ENCODE peak calls at places on chromosomes 16 and 17, in five cellular contexts. One of them, this sample, is unnamed.

GRCh38 chr17:66900126-66901010 is 64.1 kb upstream of the CACNG4 start:
- DNase-seq in thoracic aorta: no peak
- DNase-seq in mammary epithelial cell: no peak
- DNase-seq in CD8-positive, alpha-beta memory T cell: no peak
- DNase-seq in upper lobe of right lung: peak
- DNase-seq in this sample: no peak

GRCh38 chr16:81201267-81201666 is 37.2 kb upstream of the BCO1 start:
- DNase-seq in upper lobe of right lung: no peak
- DNase-seq in thoracic aorta: no peak
- DNase-seq in CD8-positive, alpha-beta memory T cell: no peak
- DNase-seq in mammary epithelial cell: no peak
- DNase-seq in this sample: no peak

GRCh38 chr17:12046786-12047185 is 26.1 kb downstream of the MAP2K4 start:
- DNase-seq in mammary epithelial cell: no peak
- DNase-seq in upper lobe of right lung: no peak
- DNase-seq in thoracic aorta: no peak
- DNase-seq in CD8-positive, alpha-beta memory T cell: no peak
- DNase-seq in this sample: no peak

GRCh38 chr16:1003551-1004347 is 22.2 kb downstream of the SOX8 start:
- DNase-seq in thoracic aorta: no peak
- DNase-seq in upper lobe of right lung: no peak
- DNase-seq in CD8-positive, alpha-beta memory T cell: no peak
- DNase-seq in mammary epithelial cell: no peak
- DNase-seq in this sample: no peak

GRCh38 chr17:60598001-60598736 is 1.8 kb upstream of the PPM1D start:
- DNase-seq in upper lobe of right lung: no peak
- DNase-seq in mammary epithelial cell: no peak
- DNase-seq in CD8-positive, alpha-beta memory T cell: no peak
- DNase-seq in thoracic aorta: no peak
- DNase-seq in this sample: no peak

GRCh38 chr17:1050996-1051925 is 54.3 kb downstream of the TIMM22 start:
- DNase-seq in upper lobe of right lung: no peak
- DNase-seq in CD8-positive, alpha-beta memory T cell: no peak
- DNase-seq in thoracic aorta: no peak
- DNase-seq in mammary epithelial cell: no peak
- DNase-seq in this sample: peak

GRCh38 chr16:27792486-27793275 is 242.7 kb downstream of the KATNIP start:
- DNase-seq in mammary epithelial cell: no peak
- DNase-seq in CD8-positive, alpha-beta memory T cell: no peak
- DNase-seq in thoracic aorta: no peak
- DNase-seq in upper lobe of right lung: no peak
- DNase-seq in this sample: no peak

GRCh38 chr17:77208217-77208808 is 67.5 kb downstream of the SEC14L1 start:
- DNase-seq in mammary epithelial cell: no peak
- DNase-seq in upper lobe of right lung: no peak
- DNase-seq in CD8-positive, alpha-beta memory T cell: no peak
- DNase-seq in thoracic aorta: no peak
- DNase-seq in this sample: no peak

GRCh38 chr16:48535369-48535787 is 74.6 kb downstream of the N4BP1 start:
- DNase-seq in thoracic aorta: no peak
- DNase-seq in upper lobe of right lung: no peak
- DNase-seq in mammary epithelial cell: no peak
- DNase-seq in CD8-positive, alpha-beta memory T cell: no peak
- DNase-seq in this sample: no peak

GRCh38 chr16:83602797-83603735 is 204.7 kb upstream of the HSBP1 start:
- DNase-seq in upper lobe of right lung: no peak
- DNase-seq in thoracic aorta: no peak
- DNase-seq in CD8-positive, alpha-beta memory T cell: no peak
- DNase-seq in mammary epithelial cell: no peak
- DNase-seq in this sample: no peak
- H3K4me3 ChIP-seq in upper lobe of right lung: no peak
- H3K4me3 ChIP-seq in thoracic aorta: no peak
- H3K4me3 ChIP-seq in CD8-positive, alpha-beta memory T cell: no peak
- H3K4me3 ChIP-seq in mammary epithelial cell: no peak
- H3K4me3 ChIP-seq in this sample: no peak

DNA sequence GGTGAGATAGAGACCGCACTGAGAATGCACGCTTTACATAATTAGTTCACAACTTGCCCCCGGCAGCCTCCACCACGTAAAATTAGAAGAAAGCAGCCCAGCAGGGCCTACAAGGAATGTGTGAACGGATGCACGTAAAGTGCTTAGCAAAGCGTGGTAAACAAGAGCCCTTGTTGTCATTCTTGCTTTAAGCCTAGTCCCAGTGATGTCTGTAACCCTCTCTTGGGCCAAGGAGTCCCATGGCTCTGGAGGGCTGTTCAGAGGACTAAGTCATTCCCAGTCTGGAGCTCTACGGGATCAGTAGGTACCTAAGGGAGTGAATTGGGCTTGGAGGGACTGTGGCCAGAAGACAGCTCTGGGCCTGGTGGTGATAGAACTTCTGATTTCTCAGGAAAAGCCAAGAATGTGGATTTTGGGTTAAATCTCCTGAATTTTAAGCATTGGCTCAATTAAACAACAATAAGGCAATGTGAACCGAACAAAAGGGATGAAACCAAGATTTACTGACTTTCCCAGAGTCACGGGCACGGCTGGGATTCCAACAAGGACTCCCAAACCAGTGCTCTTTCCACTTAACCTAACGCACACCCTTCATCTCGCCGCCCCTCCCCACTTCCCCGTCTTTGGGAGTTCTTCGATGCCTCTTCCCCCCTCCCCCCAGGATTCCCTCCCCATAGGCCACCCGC is 775 bp upstream of the CHP2 start:
- DNase-seq in upper lobe of right lung: no peak
- DNase-seq in mammary epithelial cell: no peak
- DNase-seq in CD8-positive, alpha-beta memory T cell: no peak
- DNase-seq in thoracic aorta: no peak
- DNase-seq in this sample: no peak
- H3K4me3 ChIP-seq in upper lobe of right lung: no peak
- H3K4me3 ChIP-seq in mammary epithelial cell: peak
- H3K4me3 ChIP-seq in CD8-positive, alpha-beta memory T cell: no peak
- H3K4me3 ChIP-seq in thoracic aorta: peak
- H3K4me3 ChIP-seq in this sample: no peak

DNA sequence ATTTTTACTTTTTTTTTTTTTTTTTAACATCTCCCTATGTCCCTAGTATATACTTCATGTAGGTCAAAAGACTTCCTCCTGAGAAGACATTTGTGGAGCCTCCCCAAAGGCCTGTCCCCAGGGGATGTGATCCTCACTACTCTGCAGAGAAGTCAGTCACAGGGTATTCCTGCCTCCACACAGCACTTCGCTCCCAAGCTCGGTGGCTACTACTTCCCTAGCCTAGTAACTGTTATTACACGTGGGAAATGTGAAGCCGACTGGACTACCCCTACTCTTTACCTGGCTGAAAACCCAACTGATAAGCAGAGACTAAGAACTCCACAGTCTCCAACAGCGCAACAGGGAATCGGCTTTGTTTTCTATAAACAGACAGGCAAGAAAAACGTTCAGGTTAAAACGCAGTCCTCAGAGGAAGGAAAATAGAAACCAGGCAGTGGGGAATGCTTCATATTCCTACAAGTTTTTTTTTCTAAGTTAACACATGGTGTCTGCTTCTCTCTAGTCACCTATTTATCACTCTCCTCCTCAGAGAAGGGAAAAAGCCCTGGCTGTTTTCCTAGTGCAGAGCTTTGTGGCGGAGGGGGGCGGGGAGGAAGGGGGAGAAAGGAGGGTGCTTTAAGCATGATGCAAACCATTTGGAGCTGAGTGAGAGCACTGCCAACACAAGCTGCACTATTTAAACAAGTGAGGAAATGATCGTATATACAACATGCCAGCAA is 117.0 kb downstream of the HIC1 start:
- DNase-seq in CD8-positive, alpha-beta memory T cell: no peak
- DNase-seq in upper lobe of right lung: peak
- DNase-seq in mammary epithelial cell: peak
- DNase-seq in thoracic aorta: peak
- DNase-seq in this sample: no peak
- H3K4me3 ChIP-seq in CD8-positive, alpha-beta memory T cell: no peak
- H3K4me3 ChIP-seq in upper lobe of right lung: no peak
- H3K4me3 ChIP-seq in mammary epithelial cell: no peak
- H3K4me3 ChIP-seq in thoracic aorta: peak
- H3K4me3 ChIP-seq in this sample: no peak

GRCh38 chr17:35142467-35142796 is 329 bp upstream of the NLE1 start:
- DNase-seq in CD8-positive, alpha-beta memory T cell: no peak
- DNase-seq in thoracic aorta: no peak
- DNase-seq in mammary epithelial cell: no peak
- DNase-seq in upper lobe of right lung: no peak
- DNase-seq in this sample: no peak
- H3K4me3 ChIP-seq in CD8-positive, alpha-beta memory T cell: no peak
- H3K4me3 ChIP-seq in thoracic aorta: peak
- H3K4me3 ChIP-seq in mammary epithelial cell: peak
- H3K4me3 ChIP-seq in upper lobe of right lung: peak
- H3K4me3 ChIP-seq in this sample: peak

DNA sequence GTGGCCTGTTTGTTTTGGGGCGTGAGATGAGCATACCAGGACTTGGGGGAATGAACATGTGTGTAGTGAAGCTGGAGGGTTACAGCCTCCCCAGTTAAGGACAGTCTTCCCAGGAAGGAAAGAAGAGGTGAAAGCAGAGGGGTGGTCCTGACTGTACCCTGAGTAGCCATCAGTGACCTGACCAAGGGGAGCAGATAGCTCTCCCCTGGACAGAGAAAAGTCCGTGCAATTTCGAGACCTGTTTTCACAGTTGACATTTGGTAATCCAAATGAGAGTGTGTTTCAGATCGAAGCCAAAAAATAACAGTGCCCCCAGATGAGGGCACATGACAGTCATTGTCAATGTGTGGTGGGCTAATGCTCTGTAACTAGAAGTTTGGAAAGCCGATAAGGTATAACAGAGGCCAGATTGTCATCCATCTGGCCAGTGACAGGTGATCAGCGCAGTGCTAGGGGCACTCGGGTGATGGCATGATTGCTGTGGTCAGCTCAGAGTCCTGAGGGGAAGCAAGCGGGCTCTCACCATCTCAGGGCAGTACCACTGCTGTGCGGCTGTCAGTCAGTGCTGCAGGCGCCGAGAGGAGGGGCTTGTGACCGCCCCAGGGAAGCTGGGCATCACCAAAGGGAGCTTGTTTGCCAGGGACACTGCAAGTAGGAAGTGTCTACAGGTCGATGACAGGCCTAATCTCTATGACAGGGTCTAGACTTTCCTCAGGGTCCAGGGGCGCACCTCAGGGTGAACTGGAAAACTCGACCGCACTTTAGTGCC is 1.1 kb upstream of the NME2 start:
- DNase-seq in CD8-positive, alpha-beta memory T cell: no peak
- DNase-seq in thoracic aorta: no peak
- DNase-seq in upper lobe of right lung: no peak
- DNase-seq in mammary epithelial cell: no peak
- DNase-seq in this sample: no peak
- H3K4me3 ChIP-seq in CD8-positive, alpha-beta memory T cell: peak
- H3K4me3 ChIP-seq in thoracic aorta: peak
- H3K4me3 ChIP-seq in upper lobe of right lung: peak
- H3K4me3 ChIP-seq in mammary epithelial cell: peak
- H3K4me3 ChIP-seq in this sample: no peak

GRCh38 chr16:90007015-90007414 is 12.2 kb downstream of the DBNDD1 start:
- DNase-seq in thoracic aorta: no peak
- DNase-seq in upper lobe of right lung: no peak
- DNase-seq in CD8-positive, alpha-beta memory T cell: no peak
- DNase-seq in mammary epithelial cell: no peak
- DNase-seq in this sample: no peak
- H3K4me3 ChIP-seq in thoracic aorta: no peak
- H3K4me3 ChIP-seq in upper lobe of right lung: no peak
- H3K4me3 ChIP-seq in CD8-positive, alpha-beta memory T cell: no peak
- H3K4me3 ChIP-seq in mammary epithelial cell: no peak
- H3K4me3 ChIP-seq in this sample: no peak

GRCh38 chr17:48995871-48996695 is 1.1 kb upstream of the IGF2BP1 start:
- DNase-seq in thoracic aorta: no peak
- DNase-seq in mammary epithelial cell: no peak
- DNase-seq in upper lobe of right lung: no peak
- DNase-seq in CD8-positive, alpha-beta memory T cell: no peak
- DNase-seq in this sample: peak

GRCh38 chr17:48996696-48997102 is 486 bp upstream of the IGF2BP1 start:
- DNase-seq in upper lobe of right lung: no peak
- DNase-seq in CD8-positive, alpha-beta memory T cell: no peak
- DNase-seq in thoracic aorta: no peak
- DNase-seq in mammary epithelial cell: no peak
- DNase-seq in this sample: no peak

GRCh38 chr17:48993305-48993704 is 3.9 kb upstream of the IGF2BP1 start:
- DNase-seq in mammary epithelial cell: no peak
- DNase-seq in thoracic aorta: no peak
- DNase-seq in upper lobe of right lung: no peak
- DNase-seq in CD8-positive, alpha-beta memory T cell: no peak
- DNase-seq in this sample: no peak

GRCh38 chr17:48995332-48995870 is 1.8 kb upstream of the IGF2BP1 start:
- DNase-seq in thoracic aorta: no peak
- DNase-seq in upper lobe of right lung: no peak
- DNase-seq in CD8-positive, alpha-beta memory T cell: no peak
- DNase-seq in mammary epithelial cell: no peak
- DNase-seq in this sample: no peak

GRCh38 chr17:48994548-48995331 is 2.4 kb upstream of the IGF2BP1 start:
- DNase-seq in CD8-positive, alpha-beta memory T cell: no peak
- DNase-seq in upper lobe of right lung: no peak
- DNase-seq in mammary epithelial cell: no peak
- DNase-seq in thoracic aorta: no peak
- DNase-seq in this sample: no peak
- H3K4me3 ChIP-seq in CD8-positive, alpha-beta memory T cell: no peak
- H3K4me3 ChIP-seq in upper lobe of right lung: no peak
- H3K4me3 ChIP-seq in mammary epithelial cell: no peak
- H3K4me3 ChIP-seq in thoracic aorta: no peak
- H3K4me3 ChIP-seq in this sample: peak

GRCh38 chr17:57726838-57727237 is 18.3 kb downstream of the CCDC182 start:
- DNase-seq in mammary epithelial cell: no peak
- DNase-seq in thoracic aorta: no peak
- DNase-seq in CD8-positive, alpha-beta memory T cell: no peak
- DNase-seq in upper lobe of right lung: no peak
- DNase-seq in this sample: no peak

GRCh38 chr17:57733085-57733484 is 12.0 kb downstream of the CCDC182 start:
- DNase-seq in upper lobe of right lung: no peak
- DNase-seq in mammary epithelial cell: no peak
- DNase-seq in thoracic aorta: no peak
- DNase-seq in CD8-positive, alpha-beta memory T cell: no peak
- DNase-seq in this sample: no peak

GRCh38 chr17:57732062-57732461 is 13.0 kb downstream of the CCDC182 start:
- DNase-seq in mammary epithelial cell: no peak
- DNase-seq in CD8-positive, alpha-beta memory T cell: no peak
- DNase-seq in upper lobe of right lung: no peak
- DNase-seq in thoracic aorta: no peak
- DNase-seq in this sample: no peak

GRCh38 chr17:57727776-57728175 is 17.3 kb downstream of the CCDC182 start:
- DNase-seq in CD8-positive, alpha-beta memory T cell: no peak
- DNase-seq in upper lobe of right lung: no peak
- DNase-seq in mammary epithelial cell: no peak
- DNase-seq in thoracic aorta: no peak
- DNase-seq in this sample: no peak

GRCh38 chr17:57730026-57730701 is 14.9 kb downstream of the CCDC182 start:
- DNase-seq in CD8-positive, alpha-beta memory T cell: no peak
- DNase-seq in thoracic aorta: no peak
- DNase-seq in upper lobe of right lung: no peak
- DNase-seq in mammary epithelial cell: no peak
- DNase-seq in this sample: no peak
- H3K4me3 ChIP-seq in CD8-positive, alpha-beta memory T cell: no peak
- H3K4me3 ChIP-seq in thoracic aorta: no peak
- H3K4me3 ChIP-seq in upper lobe of right lung: no peak
- H3K4me3 ChIP-seq in mammary epithelial cell: no peak
- H3K4me3 ChIP-seq in this sample: no peak

DNA sequence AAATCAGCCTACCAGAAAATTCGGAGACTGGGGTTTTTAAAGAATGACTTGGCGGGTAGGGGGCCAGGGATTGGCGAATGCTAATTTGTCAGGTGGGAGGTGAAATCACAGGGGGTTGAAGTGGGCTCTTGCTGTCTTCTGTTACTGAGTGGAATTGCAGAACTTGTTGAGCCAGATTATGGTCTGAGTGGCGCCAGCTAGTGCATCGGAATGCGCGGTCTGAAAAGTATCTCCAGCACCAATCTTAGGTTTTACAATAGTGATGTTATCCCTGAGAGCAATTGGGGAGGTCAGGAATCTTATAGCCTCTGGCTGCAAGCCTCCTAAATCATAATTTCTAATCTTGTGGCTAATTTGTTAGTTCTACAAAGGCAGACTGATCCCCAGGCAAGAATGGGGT is 762 bp upstream of the RBL2 start:
- DNase-seq in mammary epithelial cell: peak
- DNase-seq in thoracic aorta: no peak
- DNase-seq in CD8-positive, alpha-beta memory T cell: no peak
- DNase-seq in upper lobe of right lung: peak
- DNase-seq in this sample: no peak
- H3K4me3 ChIP-seq in mammary epithelial cell: peak
- H3K4me3 ChIP-seq in thoracic aorta: peak
- H3K4me3 ChIP-seq in CD8-positive, alpha-beta memory T cell: peak
- H3K4me3 ChIP-seq in upper lobe of right lung: peak
- H3K4me3 ChIP-seq in this sample: no peak

This sample was measured in Jurkat, Clone E6-1.